ENCODE peak calls at places on chromosome 13, in eight cellular contexts. One of them, this sample, is unnamed.

GRCh38 chr13:41985788-41986508 is 25.0 kb upstream of the VWA8 start:
- DNase-seq in upper lobe of left lung: no peak
- DNase-seq in psoas muscle: no peak
- DNase-seq in AG04450: no peak
- DNase-seq in thoracic aorta: no peak
- DNase-seq in tibial artery: no peak
- DNase-seq in body of pancreas: no peak
- DNase-seq in sigmoid colon: no peak
- DNase-seq in this sample: no peak

GRCh38 chr13:20428666-20429644 is 96.7 kb downstream of the CRYL1 start:
- DNase-seq in tibial artery: no peak
- DNase-seq in psoas muscle: no peak
- DNase-seq in thoracic aorta: no peak
- DNase-seq in upper lobe of left lung: no peak
- DNase-seq in body of pancreas: no peak
- DNase-seq in AG04450: no peak
- DNase-seq in sigmoid colon: no peak
- DNase-seq in this sample: no peak

GRCh38 chr13:19171563-19171962 is 10.1 kb downstream of the TUBA3C start:
- DNase-seq in body of pancreas: no peak
- DNase-seq in AG04450: no peak
- DNase-seq in tibial artery: no peak
- DNase-seq in sigmoid colon: no peak
- DNase-seq in upper lobe of left lung: no peak
- DNase-seq in psoas muscle: no peak
- DNase-seq in thoracic aorta: no peak
- DNase-seq in this sample: no peak

GRCh38 chr13:72121466-72121865 is 254.5 kb upstream of the DACH1 start:
- DNase-seq in psoas muscle: no peak
- DNase-seq in tibial artery: no peak
- DNase-seq in AG04450: no peak
- DNase-seq in sigmoid colon: no peak
- DNase-seq in upper lobe of left lung: no peak
- DNase-seq in thoracic aorta: no peak
- DNase-seq in body of pancreas: no peak
- DNase-seq in this sample: no peak

GRCh38 chr13:43865892-43866291 is 13.6 kb downstream of the CCDC122 start:
- DNase-seq in body of pancreas: no peak
- DNase-seq in AG04450: peak
- DNase-seq in thoracic aorta: no peak
- DNase-seq in sigmoid colon: no peak
- DNase-seq in upper lobe of left lung: no peak
- DNase-seq in tibial artery: no peak
- DNase-seq in psoas muscle: no peak
- DNase-seq in this sample: no peak

GRCh38 chr13:30698023-30698422 is 37.3 kb upstream of the ALOX5AP start:
- DNase-seq in tibial artery: no peak
- DNase-seq in thoracic aorta: no peak
- DNase-seq in AG04450: peak
- DNase-seq in psoas muscle: no peak
- DNase-seq in upper lobe of left lung: no peak
- DNase-seq in sigmoid colon: no peak
- DNase-seq in body of pancreas: no peak
- DNase-seq in this sample: peak

GRCh38 chr13:98386632-98387031 is 190.3 kb downstream of the STK24 start:
- DNase-seq in thoracic aorta: no peak
- DNase-seq in body of pancreas: no peak
- DNase-seq in sigmoid colon: no peak
- DNase-seq in upper lobe of left lung: no peak
- DNase-seq in AG04450: no peak
- DNase-seq in psoas muscle: no peak
- DNase-seq in tibial artery: no peak
- DNase-seq in this sample: no peak

GRCh38 chr13:24254151-24254810 is 55.1 kb upstream of the C1QTNF9 start:
- DNase-seq in sigmoid colon: peak
- DNase-seq in body of pancreas: no peak
- DNase-seq in psoas muscle: no peak
- DNase-seq in thoracic aorta: no peak
- DNase-seq in AG04450: peak
- DNase-seq in upper lobe of left lung: peak
- DNase-seq in tibial artery: no peak
- DNase-seq in this sample: no peak

GRCh38 chr13:27038323-27038722 is 133.3 kb downstream of the USP12 start:
- DNase-seq in body of pancreas: no peak
- DNase-seq in tibial artery: no peak
- DNase-seq in sigmoid colon: no peak
- DNase-seq in upper lobe of left lung: no peak
- DNase-seq in thoracic aorta: no peak
- DNase-seq in AG04450: no peak
- DNase-seq in psoas muscle: no peak
- DNase-seq in this sample: no peak

GRCh38 chr13:27177852-27178251 is 6.2 kb upstream of the USP12 start:
- DNase-seq in psoas muscle: no peak
- DNase-seq in body of pancreas: no peak
- DNase-seq in AG04450: no peak
- DNase-seq in sigmoid colon: no peak
- DNase-seq in thoracic aorta: no peak
- DNase-seq in tibial artery: no peak
- DNase-seq in upper lobe of left lung: no peak
- DNase-seq in this sample: no peak

GRCh38 chr13:96730676-96731075 is 263.6 kb downstream of the OXGR1 start:
- DNase-seq in sigmoid colon: no peak
- DNase-seq in AG04450: no peak
- DNase-seq in psoas muscle: no peak
- DNase-seq in upper lobe of left lung: no peak
- DNase-seq in body of pancreas: no peak
- DNase-seq in thoracic aorta: no peak
- DNase-seq in tibial artery: no peak
- DNase-seq in this sample: no peak

GRCh38 chr13:107271226-107271625 is 703.3 kb upstream of the ARGLU1 start:
- DNase-seq in psoas muscle: no peak
- DNase-seq in thoracic aorta: no peak
- DNase-seq in AG04450: no peak
- DNase-seq in sigmoid colon: no peak
- DNase-seq in upper lobe of left lung: no peak
- DNase-seq in tibial artery: no peak
- DNase-seq in body of pancreas: no peak
- DNase-seq in this sample: no peak

DNA sequence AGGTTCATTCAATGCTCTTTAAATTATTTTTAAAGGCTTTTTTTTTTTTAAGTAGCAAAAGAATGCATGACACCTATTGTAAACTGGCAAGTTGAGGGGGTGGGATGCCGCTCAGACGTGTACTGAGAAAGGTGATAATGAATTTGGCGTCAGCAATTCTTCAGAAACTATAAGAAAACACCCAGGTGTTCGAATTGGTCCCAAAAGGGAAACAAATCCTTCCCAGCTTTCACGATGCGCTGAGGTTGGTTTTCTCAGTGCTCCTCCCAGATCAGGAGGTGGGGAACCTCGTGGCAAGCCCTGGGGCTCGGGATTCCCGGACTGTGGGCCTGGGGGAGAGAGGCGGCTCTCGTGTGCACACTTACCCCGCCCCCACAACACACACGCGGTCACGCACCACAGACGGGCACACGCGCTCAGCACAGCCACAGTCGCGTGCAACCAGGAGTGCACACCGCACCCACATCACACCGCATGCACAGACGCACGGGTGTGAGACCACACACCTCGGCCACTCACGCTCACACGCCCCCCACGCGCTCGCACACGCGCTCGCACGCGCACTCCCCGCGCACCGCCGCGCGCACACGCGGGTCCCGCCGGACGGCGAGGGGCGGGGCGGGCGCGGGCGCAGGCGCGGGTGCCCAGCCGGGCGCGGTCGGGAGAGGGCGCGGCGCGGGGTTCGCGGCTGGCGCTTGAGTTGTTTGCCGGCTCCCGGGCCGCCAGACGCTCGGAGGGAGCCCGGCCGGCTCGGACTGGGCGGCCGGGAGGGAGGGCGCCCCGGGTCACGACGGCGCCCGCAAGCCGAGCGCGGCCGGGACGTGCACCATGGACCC is at the start of gene FAM124A:
- DNase-seq in psoas muscle: peak
- DNase-seq in thoracic aorta: no peak
- DNase-seq in body of pancreas: peak
- DNase-seq in upper lobe of left lung: peak
- DNase-seq in sigmoid colon: peak
- DNase-seq in AG04450: no peak
- DNase-seq in tibial artery: no peak
- DNase-seq in this sample: no peak
- H3K4me3 ChIP-seq in psoas muscle: peak
- H3K4me3 ChIP-seq in thoracic aorta: peak
- H3K4me3 ChIP-seq in body of pancreas: peak
- H3K4me3 ChIP-seq in upper lobe of left lung: peak
- H3K4me3 ChIP-seq in sigmoid colon: peak
- H3K4me3 ChIP-seq in AG04450: peak
- H3K4me3 ChIP-seq in tibial artery: peak
- H3K4me3 ChIP-seq in this sample: peak

DNA sequence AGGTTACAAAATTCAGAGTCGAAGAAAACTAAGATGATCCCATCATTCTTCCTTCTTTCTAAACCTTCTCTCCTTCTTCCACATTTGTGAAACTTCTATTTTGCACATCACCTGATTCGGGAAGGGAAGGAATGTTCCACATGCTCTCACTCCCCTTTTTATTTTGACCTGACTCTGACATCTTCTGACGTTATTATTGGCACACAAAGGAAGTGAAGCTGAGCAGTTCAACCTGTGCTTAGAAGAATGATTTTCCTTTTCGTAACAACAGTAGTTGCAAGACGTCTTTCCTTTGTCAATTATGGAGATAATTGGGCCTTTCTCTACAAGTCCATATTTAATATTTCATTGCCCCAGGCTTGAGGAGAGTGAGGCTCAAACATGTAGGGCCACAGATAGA is 18.0 kb downstream of the FAM124A start:
- DNase-seq in thoracic aorta: no peak
- DNase-seq in sigmoid colon: no peak
- DNase-seq in body of pancreas: no peak
- DNase-seq in upper lobe of left lung: no peak
- DNase-seq in psoas muscle: no peak
- DNase-seq in tibial artery: no peak
- DNase-seq in AG04450: no peak
- DNase-seq in this sample: no peak
- TF ChIP-seq CTCF in thoracic aorta: no peak
- TF ChIP-seq CTCF in sigmoid colon: no peak
- TF ChIP-seq CTCF in body of pancreas: no peak
- TF ChIP-seq CTCF in upper lobe of left lung: no peak
- TF ChIP-seq CTCF in psoas muscle: no peak
- TF ChIP-seq CTCF in tibial artery: no peak
- TF ChIP-seq CTCF in AG04450: no peak
- TF ChIP-seq CTCF in this sample: no peak

GRCh38 chr13:39039033-39039432 is 777 bp downstream of the NHLRC3 start:
- DNase-seq in sigmoid colon: no peak
- DNase-seq in tibial artery: no peak
- DNase-seq in upper lobe of left lung: no peak
- DNase-seq in AG04450: no peak
- DNase-seq in psoas muscle: no peak
- DNase-seq in body of pancreas: no peak
- DNase-seq in thoracic aorta: no peak
- DNase-seq in this sample: no peak
- H3K27ac ChIP-seq in sigmoid colon: peak
- H3K27ac ChIP-seq in tibial artery: peak
- H3K27ac ChIP-seq in upper lobe of left lung: peak
- H3K27ac ChIP-seq in AG04450: no peak
- H3K27ac ChIP-seq in psoas muscle: peak
- H3K27ac ChIP-seq in body of pancreas: peak
- H3K27ac ChIP-seq in thoracic aorta: peak
- H3K27ac ChIP-seq in this sample: peak

DNA sequence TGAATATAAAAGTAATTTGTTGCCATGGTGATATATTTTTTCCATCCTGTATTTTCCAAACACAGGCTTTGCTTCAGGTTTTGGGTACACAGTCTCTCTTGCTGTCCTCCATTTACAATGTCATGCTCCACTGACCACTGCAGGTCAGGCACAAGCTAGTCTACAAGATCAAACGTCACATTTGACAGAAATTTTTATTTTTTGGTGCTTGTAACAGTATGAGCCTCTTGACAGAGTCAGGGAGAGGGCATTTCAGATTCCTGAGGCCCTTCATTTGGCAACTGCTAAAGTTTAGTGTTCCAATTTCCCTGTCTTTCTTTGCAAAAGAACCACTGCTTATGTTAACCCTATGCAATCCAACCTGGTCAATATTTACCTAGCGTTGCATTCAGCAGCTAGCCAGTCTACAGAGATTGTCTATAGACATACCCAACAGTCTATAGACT is 175.0 kb downstream of the RFC3 start:
- DNase-seq in psoas muscle: no peak
- DNase-seq in body of pancreas: no peak
- DNase-seq in AG04450: no peak
- DNase-seq in thoracic aorta: no peak
- DNase-seq in upper lobe of left lung: no peak
- DNase-seq in tibial artery: no peak
- DNase-seq in sigmoid colon: no peak
- DNase-seq in this sample: no peak
- H3K4me3 ChIP-seq in psoas muscle: no peak
- H3K4me3 ChIP-seq in body of pancreas: no peak
- H3K4me3 ChIP-seq in AG04450: no peak
- H3K4me3 ChIP-seq in thoracic aorta: no peak
- H3K4me3 ChIP-seq in upper lobe of left lung: no peak
- H3K4me3 ChIP-seq in tibial artery: no peak
- H3K4me3 ChIP-seq in sigmoid colon: no peak
- H3K4me3 ChIP-seq in this sample: no peak

DNA sequence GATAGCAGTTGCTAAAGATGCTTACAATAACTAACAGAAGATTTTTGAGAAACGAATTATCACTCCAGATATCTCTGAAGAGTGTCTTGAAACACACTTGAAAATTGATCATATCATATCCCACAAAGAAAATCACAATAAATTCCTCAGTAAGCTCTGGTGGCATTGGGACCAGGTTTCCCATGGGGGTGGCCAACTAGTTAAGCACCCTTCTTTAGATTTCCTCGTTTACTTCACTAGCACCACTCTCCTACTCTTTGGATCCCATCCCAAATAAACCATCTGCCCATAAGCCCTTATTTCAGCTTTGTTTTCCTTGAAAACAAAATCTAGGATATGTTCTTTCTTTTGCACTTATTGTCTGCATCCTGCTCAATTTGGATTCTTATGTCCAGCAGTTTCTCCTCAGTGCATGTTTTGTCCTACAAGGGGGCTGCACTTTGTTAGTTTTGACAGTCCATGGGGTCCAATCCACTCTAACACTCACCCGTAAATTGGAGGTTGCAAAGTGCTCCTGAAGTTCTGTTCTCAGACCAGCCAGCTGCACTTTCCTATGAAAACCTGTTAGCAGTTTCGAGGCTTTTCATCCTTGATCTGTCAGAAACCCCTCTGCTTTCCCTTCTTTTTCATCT is 40.3 kb upstream of the FAM124A start:
- DNase-seq in psoas muscle: no peak
- DNase-seq in sigmoid colon: no peak
- DNase-seq in upper lobe of left lung: no peak
- DNase-seq in thoracic aorta: no peak
- DNase-seq in tibial artery: no peak
- DNase-seq in body of pancreas: no peak
- DNase-seq in AG04450: no peak
- DNase-seq in this sample: no peak
- TF ChIP-seq CTCF in psoas muscle: no peak
- TF ChIP-seq CTCF in sigmoid colon: no peak
- TF ChIP-seq CTCF in upper lobe of left lung: no peak
- TF ChIP-seq CTCF in thoracic aorta: no peak
- TF ChIP-seq CTCF in tibial artery: no peak
- TF ChIP-seq CTCF in body of pancreas: no peak
- TF ChIP-seq CTCF in AG04450: no peak
- TF ChIP-seq CTCF in this sample: no peak

GRCh38 chr13:110250258-110250891 is 56.6 kb downstream of the COL4A1 start:
- DNase-seq in AG04450: no peak
- DNase-seq in sigmoid colon: peak
- DNase-seq in upper lobe of left lung: no peak
- DNase-seq in tibial artery: peak
- DNase-seq in body of pancreas: peak
- DNase-seq in thoracic aorta: no peak
- DNase-seq in psoas muscle: peak
- DNase-seq in this sample: peak
- H3K27ac ChIP-seq in AG04450: no peak
- H3K27ac ChIP-seq in sigmoid colon: peak
- H3K27ac ChIP-seq in upper lobe of left lung: peak
- H3K27ac ChIP-seq in tibial artery: peak
- H3K27ac ChIP-seq in body of pancreas: peak
- H3K27ac ChIP-seq in thoracic aorta: peak
- H3K27ac ChIP-seq in psoas muscle: peak
- H3K27ac ChIP-seq in this sample: peak